ENCODE peak calls at places on chromosome 6, in nine cellular contexts. F is A549, Z is HCT116, A is HepG2, X is GM12878, I is GM23338, P is K562, V is SK-N-SH, M is HL-60. G is an unnamed sample.

GRCh38 chr6:102660288-102660687 is 1266.8 kb downstream of the GRIK2 start:
- DNase-seq in M (no peak), X (no peak), P (no peak), I (no peak), V (no peak), Z (no peak), F (no peak), A (no peak), G (no peak)

GRCh38 chr6:14721103-14721758 is 524.6 kb upstream of the JARID2 start:
- DNase-seq in Z (no peak), P (no peak), A (peak; percentile 32), I (no peak), X (no peak), M (peak; percentile 91), F (no peak), V (no peak), G (no peak)

GRCh38 chr6:158642097-158642601 is 2.4 kb downstream of the DYNLT1 start:
- DNase-seq in F (no peak), V (no peak), I (no peak), X (no peak), Z (no peak), M (no peak), P (no peak), A (no peak), G (no peak)

GRCh38 chr6:112827793-112828192 is 480.7 kb downstream of the RFPL4B start:
- DNase-seq in A (no peak), I (no peak), F (no peak), M (no peak), V (no peak), X (peak; percentile 62), Z (no peak), P (no peak), G (no peak)

GRCh38 chr6:76230711-76231110 is 158.2 kb upstream of the IMPG1 start:
- DNase-seq in X (no peak), M (peak; percentile 67), I (peak; percentile 62), V (no peak), Z (peak; percentile 29), A (peak; percentile 5), F (no peak), P (no peak), G (no peak)

GRCh38 chr6:139882977-139883728 is 508.7 kb upstream of the CITED2 start:
- DNase-seq in X (no peak), Z (no peak), F (no peak), A (peak; percentile 7), I (no peak), P (no peak), M (no peak), V (no peak), G (no peak)

GRCh38 chr6:54802775-54803631 is 43.6 kb upstream of the FAM83B start:
- DNase-seq in P (no peak), V (no peak), Z (peak; percentile 31), M (no peak), A (no peak), X (no peak), I (peak; percentile 40), F (no peak), G (no peak)

GRCh38 chr6:165605182-165605875 is 57.7 kb downstream of the PDE10A start:
- DNase-seq in M (no peak), X (no peak), Z (no peak), P (no peak), A (no peak), I (no peak), V (no peak), F (no peak), G (no peak)

GRCh38 chr6:31400467-31401289 is 2.7 kb upstream of the MICA start:
- DNase-seq in V (no peak), A (peak; percentile 65), Z (peak; percentile 38), M (peak; percentile 91), P (peak; percentile 88), F (no peak), X (no peak), I (peak; percentile 84), G (no peak)

GRCh38 chr6:45970326-45970725 is 45.3 kb downstream of the CLIC5 start:
- DNase-seq in Z (no peak), A (no peak), I (no peak), M (no peak), X (no peak), V (no peak), P (no peak), F (no peak), G (no peak)

GRCh38 chr6:134047673-134048072 is 4.8 kb downstream of the SLC2A12 start:
- DNase-seq in A (no peak), X (no peak), P (no peak), Z (no peak), I (no peak), V (no peak), M (no peak), F (no peak), G (no peak)
- H3K27ac ChIP-seq in A (no peak overlapping the region), X (no peak overlapping the region), P (no peak overlapping the region), Z (no peak overlapping the region), I (no peak overlapping the region), V (no peak overlapping the region), M (no peak overlapping the region), F (no peak overlapping the region), G (peak overlapping the region; percentile 66)

GRCh38 chr6:93721386-93722048 is 302.2 kb upstream of the EPHA7 start:
- DNase-seq in F (no peak), M (no peak), Z (no peak), A (peak; percentile 1), X (no peak), P (peak; percentile 1), I (peak; percentile 91), V (no peak), G (peak; percentile 27)
- TF ChIP-seq CTCF in F (peak; percentile 9), M (no peak), Z (no peak), A (peak; percentile 39), X (no peak), P (no peak), I (peak; percentile 90), V (peak; percentile 47), G (peak; percentile 79)

GRCh38 chr6:169175360-169175887 is 78.2 kb downstream of the THBS2 start:
- DNase-seq in P (no peak), A (no peak), X (no peak), I (no peak), Z (no peak), M (no peak), V (no peak), F (no peak), G (no peak)

GRCh38 chr6:169172946-169173345 is 80.7 kb downstream of the THBS2 start:
- DNase-seq in P (no peak), F (no peak), X (no peak), A (no peak), Z (no peak), V (no peak), I (no peak), M (no peak), G (no peak)

GRCh38 chr6:169172435-169172834 is 81.2 kb downstream of the THBS2 start:
- DNase-seq in M (no peak), P (no peak), X (no peak), I (no peak), F (no peak), V (no peak), A (no peak), Z (peak; percentile 35), G (no peak)

GRCh38 chr6:169174516-169175359 is 78.9 kb downstream of the THBS2 start:
- DNase-seq in P (peak; percentile 58), X (no peak), Z (no peak), V (no peak), F (no peak), M (no peak), A (no peak), I (no peak), G (no peak)

DNA sequence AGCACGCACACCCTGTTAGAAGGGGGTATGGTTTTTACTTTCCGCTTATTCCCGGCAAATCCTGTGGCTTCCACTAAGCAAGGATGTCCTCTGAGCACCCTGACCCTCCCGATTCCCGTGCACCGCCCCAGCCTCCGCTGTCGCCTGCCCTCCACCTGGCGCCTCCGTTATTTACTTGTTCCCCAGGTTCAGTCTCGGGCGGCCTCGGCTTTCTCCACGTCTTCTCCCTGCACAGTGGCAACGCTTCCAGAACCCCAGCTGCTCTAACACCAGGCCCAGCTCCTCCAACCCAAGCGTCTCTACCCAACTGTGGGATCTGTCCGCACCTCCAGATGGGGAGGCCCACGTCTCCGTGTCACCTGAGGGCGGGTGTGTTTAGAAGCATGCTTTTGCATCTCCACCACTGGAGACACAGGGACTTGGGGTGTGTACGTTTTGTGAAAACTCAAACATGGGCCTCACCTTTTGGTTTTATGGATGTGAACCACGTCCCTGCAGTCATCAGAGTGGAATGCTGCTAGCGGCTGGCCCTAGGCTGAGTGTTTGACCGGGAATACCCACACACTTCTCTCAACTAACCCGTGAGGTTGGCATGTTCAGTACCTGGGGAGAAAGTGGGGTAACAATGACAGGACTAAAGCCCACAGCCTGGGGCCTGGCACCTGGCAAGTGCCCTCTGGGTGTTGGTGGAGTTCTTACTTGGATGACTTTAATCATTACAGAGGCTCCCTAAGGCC is 79.9 kb downstream of the THBS2 start:
- DNase-seq in I (no peak), A (no peak), Z (no peak), X (no peak), F (no peak), V (no peak), M (no peak), P (no peak), G (no peak)
- TF ChIP-seq REST in I (no peak), A (no peak), Z (no peak), X (no peak), F (no peak), V (no peak), M (no peak), P (no peak), G (no peak)

GRCh38 chr6:12071064-12071615 is 59.0 kb downstream of the HIVEP1 start:
- DNase-seq in M (no peak), A (no peak), X (no peak), P (no peak), V (no peak), I (no peak), F (no peak), Z (no peak), G (no peak)

GRCh38 chr6:12069891-12070529 is 57.9 kb downstream of the HIVEP1 start:
- DNase-seq in X (no peak), Z (no peak), V (no peak), P (no peak), I (no peak), F (no peak), M (no peak), A (no peak), G (no peak)

GRCh38 chr6:12066297-12066696 is 54.2 kb downstream of the HIVEP1 start:
- DNase-seq in M (no peak), I (no peak), Z (no peak), P (no peak), F (no peak), A (no peak), V (no peak), X (no peak), G (no peak)

GRCh38 chr6:12065321-12066140 is 53.4 kb downstream of the HIVEP1 start:
- DNase-seq in M (no peak), Z (no peak), X (no peak), P (peak; percentile 80), F (no peak), A (no peak), I (peak; percentile 37), V (no peak), G (no peak)

DNA sequence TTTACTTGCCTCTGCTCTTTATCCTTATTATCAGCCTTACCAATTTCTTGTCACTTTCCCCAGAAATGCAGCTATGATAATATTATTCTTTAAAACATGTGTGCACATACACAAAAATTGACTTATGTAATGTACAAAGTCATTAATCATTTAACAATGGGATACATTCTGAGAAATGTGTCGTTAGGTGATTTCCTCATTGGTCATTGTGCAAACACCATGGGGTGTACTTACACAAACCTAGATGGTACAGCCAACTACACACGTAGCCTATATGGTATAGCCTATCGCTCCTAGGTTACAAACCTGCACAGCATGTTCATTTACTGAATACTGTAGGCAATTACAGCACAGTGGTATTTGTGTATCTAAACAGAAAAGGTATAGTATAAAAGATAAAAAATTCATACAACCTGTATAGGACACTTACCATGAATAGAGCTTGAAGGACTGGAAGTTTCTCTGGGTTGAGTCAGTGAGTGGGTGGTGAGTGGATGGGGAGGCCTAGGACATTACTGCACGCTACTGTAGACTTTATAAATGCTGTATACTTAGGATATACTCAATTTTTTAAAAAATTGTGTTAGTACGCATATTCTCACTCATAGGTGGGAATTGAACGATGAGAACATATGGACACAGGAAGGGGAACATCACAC is 56.9 kb downstream of the HIVEP1 start:
- DNase-seq in M (peak; percentile 62), X (no peak), F (no peak), V (no peak), I (no peak), A (no peak), Z (no peak), P (no peak), G (no peak)
- H3K27ac ChIP-seq in M (peak overlapping the region; percentile 2), X (no peak overlapping the region), F (no peak overlapping the region), V (no peak overlapping the region), I (no peak overlapping the region), A (no peak overlapping the region), Z (no peak overlapping the region), P (no peak overlapping the region), G (no peak overlapping the region)